ENCODE peak calls at places on chromosomes 4 and X, in five cellular contexts. U is CD8-positive, alpha-beta memory T cell; K is CD8-positive, alpha-beta T cell; B is pancreas; Q is left ventricle myocardium inferior. Z is an unnamed sample.

GRCh38 chr4:67437974-67438713 is 107.2 kb downstream of the CENPC start:
- DNase-seq in U (no peak), Q (no peak), B (no peak), K (no peak), Z (no peak)

GRCh38 chr4:139455187-139455586 is 1.3 kb downstream of the RAB33B start:
- DNase-seq in Q (no peak), U (no peak), K (no peak), B (no peak), Z (no peak)

GRCh38 chr4:3519468-3520264 is 12.6 kb downstream of the LRPAP1 start:
- DNase-seq in K (no peak), U (no peak), B (no peak), Q (no peak), Z (no peak)

GRCh38 chrX:84155938-84156337 is 32.1 kb downstream of the RPS6KA6 start:
- DNase-seq in Q (no peak), U (no peak), B (no peak), K (no peak), Z (no peak)

GRCh38 chr4:39587881-39588280 is 50.8 kb downstream of the SMIM14 start:
- DNase-seq in U (no peak), B (no peak), K (no peak), Q (no peak), Z (no peak)

GRCh38 chrX:117458243-117458968 is 658.2 kb downstream of the KLHL13 start:
- DNase-seq in B (no peak), K (no peak), Q (no peak), U (no peak), Z (no peak)

GRCh38 chr4:145881991-145882390 is 56.6 kb downstream of the ZNF827 start:
- DNase-seq in U (no peak), B (peak), K (no peak), Q (no peak), Z (no peak)

GRCh38 chrX:110600745-110601310 is 194.8 kb downstream of the CHRDL1 start:
- DNase-seq in U (no peak), Q (no peak), K (no peak), B (no peak), Z (no peak)

GRCh38 chr4:159384017-159384416 is 281.1 kb downstream of the RAPGEF2 start:
- DNase-seq in Q (no peak), B (no peak), U (no peak), K (no peak), Z (no peak)

GRCh38 chr4:88219099-88219498 is 60.7 kb upstream of the ABCG2 start:
- DNase-seq in Q (no peak), K (peak), U (peak), B (no peak), Z (peak)

GRCh38 chrX:9493936-9494335 is 29.1 kb downstream of the TBL1X start:
- DNase-seq in U (no peak), K (no peak), B (no peak), Q (no peak), Z (no peak)

GRCh38 chr4:106615407-106615945 is 246.9 kb upstream of the GIMD1 start:
- DNase-seq in K (no peak), B (no peak), Q (no peak), U (no peak), Z (no peak)

GRCh38 chrX:131816551-131817136 is 206.5 kb upstream of the STK26 start:
- DNase-seq in K (peak), U (peak), B (peak), Q (no peak), Z (no peak)

GRCh38 chr4:110171981-110172380 is 26.4 kb downstream of the ELOVL6 start:
- DNase-seq in U (no peak), Q (no peak), B (no peak), K (no peak), Z (no peak)

GRCh38 chr4:123256901-123257300 is 139.7 kb upstream of the SPRY1 start:
- DNase-seq in U (no peak), Q (no peak), B (no peak), K (no peak), Z (no peak)

GRCh38 chrX:15849555-15849954 is 5.1 kb downstream of the AP1S2 start:
- DNase-seq in K (no peak), Q (no peak), U (no peak), B (no peak), Z (no peak)

GRCh38 chr4:30600246-30600645 is 119.9 kb upstream of the PCDH7 start:
- DNase-seq in B (no peak), K (no peak), Q (no peak), U (no peak), Z (no peak)

GRCh38 chrX:17375631-17376380 is 806 bp downstream of the NHS start:
- DNase-seq in K (no peak), Q (peak), U (no peak), B (no peak), Z (no peak)

GRCh38 chrX:121179972-121180371 is 132.6 kb downstream of the GLUD2 start:
- DNase-seq in K (no peak), Q (no peak), U (no peak), B (no peak), Z (no peak)

GRCh38 chr4:53852343-53852742 is 212.1 kb downstream of the CHIC2 start:
- DNase-seq in Q (no peak), U (no peak), B (no peak), K (no peak), Z (no peak)

GRCh38 chrX:25810202-25810601 is 327.9 kb upstream of the MAGEB18 start:
- DNase-seq in B (no peak), K (no peak), Q (no peak), U (no peak), Z (no peak)

GRCh38 chrX:109475174-109475891 is 6.6 kb downstream of the GUCY2F start:
- DNase-seq in Q (peak), K (no peak), U (no peak), B (peak), Z (peak)

GRCh38 chr4:34953145-34953799 is 1291.0 kb downstream of the ARAP2 start:
- DNase-seq in U (no peak), B (no peak), Q (no peak), K (no peak), Z (no peak)

GRCh38 chrX:110045421-110045820 is 42.5 kb downstream of the TMEM164 start:
- DNase-seq in U (no peak), B (peak), Q (no peak), K (no peak), Z (no peak)

DNA sequence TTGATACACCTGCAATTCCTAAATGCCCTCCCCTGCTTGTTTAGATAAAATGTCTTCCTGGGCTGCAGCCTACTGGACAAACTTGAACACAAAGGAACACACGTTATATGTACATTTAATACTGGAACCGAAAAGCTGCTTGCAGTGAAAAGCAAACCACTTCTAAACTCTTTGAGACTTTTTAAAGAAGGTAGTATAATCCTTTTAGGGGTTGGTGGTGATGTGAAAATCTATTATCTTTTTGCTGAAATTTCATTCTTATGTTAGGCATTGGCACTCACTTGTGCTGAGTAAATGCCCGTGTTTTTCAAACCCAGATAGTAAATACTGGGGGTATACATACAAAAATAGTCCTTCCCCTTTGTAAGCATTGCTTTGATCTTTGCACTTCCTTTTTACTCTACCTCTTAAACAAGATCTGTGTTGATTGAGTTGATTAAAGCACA is 2.2 kb downstream of the NFKB1 start:
- DNase-seq in K (no peak), U (peak), Q (no peak), B (no peak), Z (no peak)
- H3K4me3 ChIP-seq in K (peak), U (peak), Q (peak), B (peak), Z (peak)

GRCh38 chr4:92359481-92359880 is 55.7 kb downstream of the GRID2 start:
- DNase-seq in B (peak), U (no peak), Q (no peak), K (no peak), Z (no peak)
- H3K4me3 ChIP-seq in B (no peak), U (no peak), Q (no peak), K (no peak), Z (no peak)

GRCh38 chr4:126915999-126916625 is 716.6 kb upstream of the INTU start:
- DNase-seq in Q (no peak), U (no peak), B (no peak), K (no peak), Z (no peak)

DNA sequence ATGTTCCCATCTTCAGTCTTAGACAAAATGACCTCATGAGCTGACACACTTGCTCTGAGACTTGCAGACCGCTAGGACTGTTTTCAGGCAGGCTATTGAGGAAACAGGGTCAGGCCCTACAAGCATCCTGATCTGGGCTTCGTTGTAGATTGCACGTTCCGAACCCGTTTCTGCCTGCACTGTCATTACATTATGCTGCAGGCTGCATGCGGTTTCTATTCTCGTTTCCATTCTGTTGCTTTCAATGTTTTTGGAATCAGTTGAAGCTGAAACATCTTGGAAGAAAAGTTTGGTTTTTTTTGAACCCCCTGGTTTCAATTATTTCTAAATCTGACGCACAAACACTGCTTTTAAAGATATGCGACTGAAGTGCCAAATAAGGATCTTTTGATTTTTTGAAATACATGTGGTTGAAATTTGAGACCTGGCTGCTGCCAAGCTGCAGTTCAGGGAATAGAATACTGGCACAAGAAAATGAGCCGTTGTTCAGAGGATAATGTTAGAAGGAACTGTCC is 716.1 kb upstream of the INTU start:
- DNase-seq in K (no peak), B (no peak), Q (no peak), U (no peak), Z (no peak)
- H3K4me3 ChIP-seq in K (no peak), B (no peak), Q (no peak), U (no peak), Z (no peak)

DNA sequence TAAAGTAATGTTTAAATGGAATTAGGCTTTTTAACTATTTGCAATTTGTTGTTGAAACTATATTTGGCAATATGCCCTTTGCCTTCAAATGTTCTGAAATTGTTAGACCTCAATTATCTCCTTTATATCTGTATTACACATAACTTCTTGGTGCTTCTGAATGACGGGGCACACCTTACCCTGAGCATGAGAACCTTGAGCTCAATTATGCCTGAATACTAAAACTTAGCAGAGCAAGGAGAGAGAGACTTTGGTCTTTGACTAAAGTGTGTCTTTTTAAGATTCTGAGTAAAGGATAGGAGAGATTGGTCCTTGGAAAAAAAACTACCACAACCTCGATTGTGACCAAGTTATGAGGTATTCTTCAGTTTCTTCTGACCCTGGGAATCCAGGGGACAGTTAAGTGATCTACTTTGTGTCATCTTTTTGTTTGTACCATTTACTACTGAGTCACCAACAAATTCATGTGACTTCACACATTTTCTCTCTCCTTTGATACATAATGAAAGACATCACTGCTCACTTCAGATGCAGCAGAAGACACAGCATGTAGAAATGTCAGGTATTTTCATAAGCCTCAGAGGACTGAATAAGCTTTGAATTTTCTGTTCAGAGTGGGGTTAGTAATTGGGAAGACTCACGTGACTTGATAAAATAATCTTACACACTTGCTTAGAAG is 51.4 kb downstream of the PTTG2 start:
- DNase-seq in K (no peak), Q (no peak), U (no peak), B (no peak), Z (no peak)
- H3K4me3 ChIP-seq in K (no peak), Q (no peak), U (no peak), B (no peak), Z (no peak)

GRCh38 chr4:32994956-32995849 is 2275.0 kb downstream of the PCDH7 start:
- DNase-seq in K (no peak), B (no peak), Q (no peak), U (no peak), Z (no peak)
- H3K4me3 ChIP-seq in K (no peak), B (no peak), Q (no peak), U (no peak), Z (no peak)

DNA sequence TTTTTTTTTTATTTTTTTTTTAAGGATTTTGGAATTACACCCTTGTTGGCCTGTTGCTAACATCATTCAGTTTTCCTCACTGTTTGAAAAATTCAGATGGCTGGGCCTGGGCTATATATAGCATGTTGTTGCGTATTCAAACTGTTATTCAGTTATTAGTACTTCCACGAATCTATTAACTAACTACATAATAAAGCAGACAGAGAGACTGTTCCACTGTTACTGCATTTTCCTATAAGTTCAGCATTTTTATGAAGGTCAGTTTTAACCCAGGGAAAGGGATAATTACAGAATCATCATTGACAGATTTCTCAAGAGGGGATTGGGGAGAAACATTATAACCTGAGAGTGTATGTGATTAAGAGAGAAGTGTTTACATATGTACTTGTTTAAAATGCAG is 3.1 kb downstream of the DOCK11 start:
- DNase-seq in B (no peak), U (no peak), K (no peak), Q (no peak), Z (no peak)
- H3K4me3 ChIP-seq in B (no peak), U (no peak), K (no peak), Q (no peak), Z (no peak)